ENCODE peak calls at places on chromosome 11, in nine cellular contexts. M, W, P, B, F, E, S, Q and J are unnamed samples.

GRCh38 chr11:64546176-64546575 is 44.8 kb upstream of the SLC22A12 start:
- DNase-seq in W (no peak), P (no peak), F (no peak), S (no peak), Q (no peak), M (no peak), B (no peak), E (no peak), J (no peak)

GRCh38 chr11:72048718-72049460 is 31.5 kb downstream of the NUMA1 start:
- DNase-seq in S (peak), B (no peak), Q (no peak), E (no peak), F (no peak), M (no peak), W (peak), P (no peak), J (no peak)

GRCh38 chr11:59510917-59511589 is at the start of gene OR4D9:
- DNase-seq in M (no peak), W (no peak), P (no peak), E (no peak), S (no peak), B (no peak), Q (no peak), F (no peak), J (no peak)

GRCh38 chr11:77088236-77089003 is 14.2 kb upstream of the OMP start:
- DNase-seq in Q (peak), W (peak), B (peak), S (peak), P (no peak), E (peak), F (peak), M (peak), J (no peak)

GRCh38 chr11:48078661-48079060 is 98.3 kb downstream of the PTPRJ start:
- DNase-seq in W (no peak), F (no peak), M (no peak), B (no peak), E (no peak), Q (no peak), S (no peak), P (no peak), J (no peak)

GRCh38 chr11:36271794-36272409 is 17.3 kb downstream of the COMMD9 start:
- DNase-seq in E (no peak), M (no peak), S (no peak), Q (peak), B (no peak), W (no peak), F (no peak), P (no peak), J (no peak)

GRCh38 chr11:1336836-1337646 is 27.6 kb upstream of the TOLLIP start:
- DNase-seq in W (peak), B (peak), Q (no peak), P (no peak), F (peak), E (no peak), M (peak), S (peak), J (no peak)

GRCh38 chr11:57763568-57763967 is 2.0 kb downstream of the CTNND1 start:
- DNase-seq in M (peak), P (peak), Q (peak), W (no peak), B (no peak), E (no peak), S (no peak), F (peak), J (no peak)

GRCh38 chr11:61279934-61280656 is 15.0 kb downstream of the VWCE start:
- DNase-seq in S (no peak), M (no peak), B (no peak), P (no peak), E (no peak), F (peak), W (peak), Q (peak), J (no peak)

GRCh38 chr11:29879560-29879959 is 137.3 kb downstream of the KCNA4 start:
- DNase-seq in M (no peak), S (no peak), F (no peak), W (no peak), B (no peak), Q (no peak), P (no peak), E (no peak), J (no peak)

GRCh38 chr11:13338437-13339069 is 61.0 kb downstream of the BMAL1 start:
- DNase-seq in W (no peak), P (no peak), M (no peak), F (peak), E (no peak), B (no peak), S (no peak), Q (peak), J (no peak)

GRCh38 chr11:64538501-64538951 is 52.5 kb upstream of the SLC22A12 start:
- DNase-seq in E (peak), P (no peak), F (no peak), W (no peak), M (no peak), Q (no peak), B (peak), S (no peak), J (no peak)

GRCh38 chr11:47994417-47994816 is 14.1 kb downstream of the PTPRJ start:
- DNase-seq in S (no peak), W (no peak), M (no peak), P (no peak), E (no peak), F (no peak), Q (no peak), B (no peak), J (no peak)

GRCh38 chr11:61752117-61752924 is at the start of gene MYRF:
- DNase-seq in E (peak), M (peak), W (peak), B (peak), S (peak), Q (peak), P (no peak), F (peak), J (peak)

GRCh38 chr11:95895815-95896214 is 28.1 kb downstream of the MTMR2 start:
- DNase-seq in F (no peak), Q (no peak), M (no peak), W (no peak), E (no peak), S (no peak), B (no peak), P (no peak), J (no peak)

GRCh38 chr11:6584528-6584927 is 18.9 kb downstream of the RRP8 start:
- DNase-seq in S (no peak), E (no peak), Q (no peak), M (no peak), F (no peak), W (no peak), B (no peak), P (no peak), J (no peak)

GRCh38 chr11:36060926-36061325 is 117.1 kb downstream of the LDLRAD3 start:
- DNase-seq in S (no peak), F (no peak), Q (no peak), M (no peak), P (no peak), W (no peak), E (no peak), B (peak), J (no peak)

GRCh38 chr11:107116358-107116757 is 98.1 kb upstream of the GUCY1A2 start:
- DNase-seq in F (no peak), M (no peak), E (no peak), S (no peak), P (no peak), B (no peak), W (no peak), Q (no peak), J (no peak)

GRCh38 chr11:124801636-124802312 is 1.6 kb upstream of the MSANTD2 start:
- DNase-seq in P (no peak), W (no peak), E (no peak), Q (no peak), M (no peak), B (no peak), F (peak), S (no peak), J (no peak)

GRCh38 chr11:90630176-90630575 is 407.3 kb upstream of the CHORDC1 start:
- DNase-seq in P (no peak), S (no peak), M (no peak), E (no peak), B (no peak), W (no peak), F (peak), Q (peak), J (no peak)

DNA sequence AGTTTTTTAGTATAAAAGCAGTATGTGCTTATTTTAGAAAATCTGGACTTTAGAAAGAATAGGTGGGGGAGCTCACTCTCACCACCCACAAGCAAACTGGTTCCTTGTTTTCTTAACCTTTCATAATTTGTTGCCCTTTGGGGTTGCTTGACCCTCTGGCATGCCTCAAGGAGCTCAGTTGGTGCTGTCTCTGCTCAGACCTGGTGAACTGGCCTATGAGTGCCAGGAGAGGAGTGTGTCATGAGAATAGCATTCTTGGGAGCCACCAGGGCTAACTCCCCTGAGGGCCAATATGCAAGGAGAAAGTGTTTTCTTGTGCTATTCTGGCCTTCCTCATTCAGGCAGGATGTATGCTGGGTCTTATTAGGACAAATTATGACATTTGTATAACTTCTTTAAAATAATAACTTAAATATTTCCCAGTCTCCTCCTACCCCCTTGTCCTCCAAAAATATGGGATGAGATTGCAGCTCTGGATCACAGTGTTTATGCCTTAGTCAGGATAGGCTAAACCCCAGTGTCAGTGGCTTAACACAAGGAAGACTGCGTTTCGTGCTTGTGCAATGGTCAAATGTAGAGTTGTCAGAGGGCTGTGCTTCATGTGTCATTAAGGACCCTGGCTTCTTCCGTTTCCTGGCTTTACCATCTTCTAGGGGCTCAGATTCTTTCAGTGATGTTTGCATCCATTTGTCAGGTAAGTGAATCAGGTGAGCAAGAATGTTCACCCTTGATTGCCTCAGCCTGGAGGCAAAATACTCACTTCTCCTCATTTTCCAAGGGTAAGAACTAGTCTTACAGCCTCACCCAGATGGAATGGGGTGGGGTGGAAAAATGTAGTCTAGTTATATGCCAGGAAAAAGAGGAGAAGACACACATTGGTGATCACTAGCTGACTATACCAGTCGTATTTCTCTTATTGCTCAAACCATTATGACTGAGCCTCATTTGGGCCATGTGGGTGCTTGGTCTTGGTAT is 20.7 kb upstream of the AMOTL1 start:
- DNase-seq in F (peak), B (no peak), P (no peak), W (no peak), M (no peak), S (no peak), Q (peak), E (peak), J (no peak)
- TF ChIP-seq CTCF in F (no peak), B (no peak), P (no peak), W (no peak), M (no peak), S (no peak), Q (no peak), E (no peak), J (no peak)

DNA sequence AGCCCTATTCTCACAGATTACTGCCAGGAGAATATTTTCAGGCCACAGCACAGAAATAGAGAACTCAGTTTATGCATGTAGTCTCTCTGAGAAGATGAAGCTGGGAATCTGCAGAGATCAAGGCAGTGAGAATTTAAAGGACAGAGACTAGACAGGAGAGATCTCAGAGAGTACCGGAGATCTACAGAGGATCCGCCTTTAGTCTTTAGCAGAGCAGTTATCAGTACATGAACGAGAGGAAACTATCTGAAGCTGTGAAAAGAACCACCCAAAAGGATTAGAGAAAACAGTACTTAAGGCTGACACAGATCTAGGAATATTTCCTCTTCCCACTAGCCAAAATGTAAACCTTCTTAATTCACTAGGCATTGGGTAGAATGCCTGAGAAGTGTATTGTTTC is 101.4 kb downstream of the DLG2 start:
- DNase-seq in P (no peak), S (no peak), Q (no peak), E (no peak), F (no peak), W (no peak), M (no peak), B (no peak), J (no peak)
- TF ChIP-seq CTCF in P (no peak), S (no peak), Q (no peak), E (no peak), F (no peak), W (no peak), M (no peak), B (no peak), J (no peak)

DNA sequence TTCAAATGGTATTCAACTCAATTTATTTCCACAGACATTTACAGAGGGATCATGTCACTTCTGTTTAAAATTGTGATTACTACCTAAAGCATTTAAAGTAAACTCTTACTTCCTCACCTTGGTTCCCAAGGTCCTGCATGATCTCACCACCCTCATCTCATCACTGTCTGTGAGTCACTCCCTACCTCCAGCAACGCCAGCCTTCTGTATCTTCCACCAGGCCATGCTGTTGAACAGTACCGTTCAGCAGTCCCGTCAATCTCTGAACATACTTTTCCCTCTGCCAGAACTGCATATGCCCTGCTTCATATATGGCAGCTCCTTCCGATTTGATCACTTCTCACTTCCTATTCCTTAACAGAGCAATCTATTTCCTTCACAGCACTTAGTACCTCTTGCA is 2.0 kb downstream of the FBXO3 start:
- DNase-seq in B (no peak), S (no peak), Q (peak), P (peak), W (peak), F (peak), M (peak), E (no peak), J (no peak)
- TF ChIP-seq CTCF in B (no peak), S (no peak), Q (no peak), P (no peak), W (no peak), F (peak), M (no peak), E (no peak), J (no peak)

GRCh38 chr11:128598096-128598495 is 10.7 kb upstream of the ETS1 start:
- DNase-seq in P (no peak), M (no peak), W (no peak), F (peak), B (no peak), E (no peak), Q (no peak), S (no peak), J (no peak)
- TF ChIP-seq CTCF in P (no peak), M (no peak), W (no peak), F (no peak), B (no peak), E (no peak), Q (no peak), S (no peak), J (no peak)

GRCh38 chr11:33551051-33551450 is 149.6 kb downstream of the C11orf91 start:
- DNase-seq in M (no peak), E (no peak), W (no peak), F (no peak), P (no peak), Q (no peak), S (no peak), B (no peak), J (no peak)
- TF ChIP-seq CTCF in M (no peak), E (no peak), W (no peak), F (no peak), P (no peak), Q (no peak), S (no peak), B (no peak), J (no peak)